ENCODE peak calls at places on chromosomes 2 and 18, in five cellular contexts. E is coronary artery; D is CD4-positive, alpha-beta memory T cell; B is RWPE1; G is astrocyte. W is an unnamed sample.

GRCh38 chr2:96873651-96874096 is 3.8 kb upstream of the SEMA4C start:
- DNase-seq in D (no peak), G (no peak), B (no peak), E (no peak), W (no peak)

GRCh38 chr2:168192839-168193616 is 54.4 kb downstream of the STK39 start:
- DNase-seq in D (peak; percentile 70), B (no peak), G (no peak), E (no peak), W (no peak)

GRCh38 chr18:25798026-25798537 is 292.3 kb downstream of the SS18 start:
- DNase-seq in D (no peak), G (no peak), B (no peak), E (no peak), W (no peak)

GRCh38 chr2:100518801-100519200 is 44.0 kb upstream of the PDCL3 start:
- DNase-seq in D (no peak), G (no peak), B (no peak), E (no peak), W (no peak)

GRCh38 chr2:27704342-27704876 is 40.7 kb downstream of the SLC4A1AP start:
- DNase-seq in D (no peak), G (no peak), E (no peak), B (no peak), W (no peak)

GRCh38 chr2:132439703-132440398 is 23.2 kb downstream of the GPR39 start:
- DNase-seq in G (peak; percentile 31), E (no peak), B (peak; percentile 30), D (no peak), W (no peak)

GRCh38 chr2:75428627-75429026 is 132.1 kb downstream of the EVA1A start:
- DNase-seq in E (no peak), D (no peak), B (no peak), G (no peak), W (no peak)

GRCh38 chr18:12774982-12775381 is 72.1 kb downstream of the PSMG2 start:
- DNase-seq in B (no peak), E (no peak), D (no peak), G (no peak), W (no peak)

GRCh38 chr18:24003903-24004640 is 10.5 kb upstream of the TTC39C start:
- DNase-seq in B (no peak), G (peak; percentile 21), D (no peak), E (no peak), W (no peak)

GRCh38 chr2:152920846-152921245 is 202.4 kb downstream of the ARL6IP6 start:
- DNase-seq in D (no peak), G (no peak), E (no peak), B (peak; percentile 57), W (no peak)

GRCh38 chr2:152635635-152636298 is 81.5 kb downstream of the PRPF40A start:
- DNase-seq in E (no peak), G (peak; percentile 18), B (peak; percentile 33), D (peak; percentile 48), W (peak; percentile 64)

GRCh38 chr2:206996556-206997065 is 57.3 kb downstream of the CPO start:
- DNase-seq in E (no peak), D (no peak), B (no peak), G (no peak), W (no peak)

GRCh38 chr18:12990128-12990485 is 1.1 kb upstream of the CEP192 start:
- DNase-seq in D (no peak), E (no peak), B (no peak), G (peak; percentile 2), W (no peak)

GRCh38 chr2:98522854-98523253 is 78.2 kb downstream of the INPP4A start:
- DNase-seq in E (no peak), G (no peak), B (no peak), D (no peak), W (no peak)

GRCh38 chr2:68643011-68643873 is at the start of gene PROKR1:
- DNase-seq in E (no peak), B (peak; percentile 21), G (peak; percentile 5), D (no peak), W (peak; percentile 45)

GRCh38 chr2:202066850-202067249 is 6.2 kb upstream of the KIAA2012 start:
- DNase-seq in E (no peak), G (no peak), B (no peak), D (no peak), W (no peak)

GRCh38 chr2:167188596-167188967 is 300.3 kb downstream of the XIRP2 start:
- DNase-seq in E (no peak), G (no peak), D (no peak), B (no peak), W (no peak)

GRCh38 chr2:100056478-100056877 is 85.9 kb downstream of the AFF3 start:
- DNase-seq in G (peak; percentile 46), D (no peak), E (no peak), B (no peak), W (no peak)

GRCh38 chr2:176134978-176135575 is 5.6 kb downstream of the HOXD8 start:
- DNase-seq in B (no peak), G (no peak), D (no peak), E (no peak), W (no peak)

GRCh38 chr2:28616618-28617017 is 120.8 kb downstream of the PLB1 start:
- DNase-seq in D (no peak), E (no peak), G (no peak), B (no peak), W (no peak)

GRCh38 chr2:190503088-190503487 is 31.4 kb downstream of the NEMP2 start:
- DNase-seq in E (no peak), D (no peak), B (no peak), G (no peak), W (no peak)

GRCh38 chr2:108428286-108429009 is 20.6 kb upstream of the GCC2 start:
- DNase-seq in G (no peak), D (no peak), B (no peak), E (no peak), W (no peak)

GRCh38 chr2:238022594-238023157 is 38.1 kb upstream of the SCLY start:
- DNase-seq in D (no peak), G (no peak), E (no peak), B (no peak), W (no peak)

GRCh38 chr2:27940090-27940671 is 49.7 kb downstream of the BABAM2 start:
- DNase-seq in D (no peak), B (no peak), E (no peak), G (no peak), W (no peak)

GRCh38 chr2:220779918-220780317 is 792.2 kb downstream of the EPHA4 start:
- DNase-seq in B (peak; percentile 34), G (peak; percentile 90), E (no peak), D (no peak), W (no peak)

GRCh38 chr2:212227755-212228154 is 310.8 kb downstream of the ERBB4 start:
- DNase-seq in E (no peak), D (no peak), B (peak; percentile 49), G (peak; percentile 75), W (no peak)

GRCh38 chr18:402129-402528 is 98.4 kb downstream of the COLEC12 start:
- DNase-seq in D (no peak), E (no peak), B (no peak), G (no peak), W (no peak)

GRCh38 chr2:164514491-164514890 is 106.8 kb downstream of the GRB14 start:
- DNase-seq in D (no peak), B (peak; percentile 74), G (peak; percentile 41), E (no peak), W (no peak)

GRCh38 chr2:224009605-224010330 is 29.3 kb downstream of the SERPINE2 start:
- DNase-seq in E (no peak), B (no peak), G (peak; percentile 38), D (no peak), W (no peak)

GRCh38 chr2:1728821-1729220 is 15.5 kb downstream of the PXDN start:
- DNase-seq in D (no peak), B (no peak), E (peak; percentile 72), G (no peak), W (no peak)

GRCh38 chr2:27131429-27131828 is 3.0 kb downstream of the PREB start:
- DNase-seq in G (no peak), D (no peak), E (no peak), B (no peak), W (no peak)

GRCh38 chr2:19929226-19929625 is 27.4 kb upstream of the TTC32 start:
- DNase-seq in D (no peak), B (no peak), E (no peak), G (no peak), W (no peak)

GRCh38 chr18:61398961-61399632 is 65.9 kb downstream of the CDH20 start:
- DNase-seq in B (no peak), G (peak; percentile 73), D (no peak), E (no peak), W (no peak)

GRCh38 chr2:109446531-109447131 is 167.1 kb downstream of the SEPTIN10 start:
- DNase-seq in B (no peak), E (peak; percentile 73), G (peak; percentile 36), D (no peak), W (no peak)

GRCh38 chr2:240591226-240591625 is 4.7 kb downstream of the CAPN10 start:
- DNase-seq in B (no peak), G (peak; percentile 41), D (no peak), E (no peak), W (no peak)
- H3K27ac ChIP-seq in B (no peak overlapping the region), G (no peak overlapping the region), D (no peak overlapping the region), E (no peak overlapping the region), W (no peak overlapping the region)

DNA sequence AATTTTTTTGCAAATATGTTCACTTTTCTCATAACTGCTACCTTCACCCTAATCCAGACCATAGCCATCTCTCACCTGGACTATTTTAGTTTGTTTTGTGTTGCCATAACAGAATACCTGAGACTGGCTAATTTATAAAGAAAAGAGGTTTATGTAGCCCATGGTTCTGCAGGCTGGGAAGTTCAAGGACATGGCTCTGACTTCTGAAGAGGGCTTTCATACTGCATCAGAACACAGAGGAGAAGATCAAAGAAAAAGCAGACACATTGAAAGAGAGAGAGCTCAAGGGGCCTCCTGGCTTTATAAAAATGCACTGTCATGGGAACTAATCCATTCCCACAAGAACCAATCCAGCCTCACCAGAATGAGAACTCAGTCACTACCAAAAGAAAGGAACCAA is 25.0 kb upstream of the DDX18 start:
- DNase-seq in D (no peak), G (no peak), E (no peak), B (no peak), W (no peak)
- H3K27ac ChIP-seq in D (no peak overlapping the region), G (no peak overlapping the region), E (no peak overlapping the region), B (no peak overlapping the region), W (no peak overlapping the region)

DNA sequence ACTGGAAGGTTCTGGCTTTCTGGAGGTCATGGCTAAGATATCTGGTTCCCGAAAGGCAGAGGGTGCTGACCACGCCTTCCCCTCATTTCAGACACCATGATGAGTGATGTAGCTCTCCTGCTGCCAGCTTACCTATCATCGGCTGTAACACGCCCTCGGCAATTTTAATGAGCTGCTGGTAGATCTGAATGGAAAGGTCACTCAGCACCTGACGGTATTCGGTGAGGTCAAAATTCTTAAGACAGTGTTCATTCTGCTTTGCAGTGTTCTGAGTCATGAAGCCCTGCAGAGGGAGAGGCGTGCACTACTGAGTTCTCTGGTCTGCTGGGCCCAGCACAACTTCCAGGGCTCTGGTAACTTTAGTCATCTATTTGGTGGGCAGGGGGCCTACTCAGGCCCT is 25.7 kb upstream of the ACAA2 start:
- DNase-seq in D (no peak), E (no peak), G (peak; percentile 79), B (peak; percentile 68), W (no peak)
- H3K27ac ChIP-seq in D (no peak overlapping the region), E (no peak overlapping the region), G (no peak overlapping the region), B (peak overlapping the region; percentile 60), W (no peak overlapping the region)

GRCh38 chr2:102061286-102061699 is 69.5 kb downstream of the IL1R2 start:
- DNase-seq in G (no peak), D (no peak), E (no peak), B (no peak), W (no peak)
- H3K27ac ChIP-seq in G (no peak overlapping the region), D (no peak overlapping the region), E (peak overlapping the region; percentile 18), B (no peak overlapping the region), W (peak overlapping the region; percentile 38)